ENCODE peak calls at places on chromosomes 13 and 19, in eight cellular contexts. D, C, V, N, H, M, Y and W are unnamed samples.

GRCh38 chr13:86569974-86570373 is 770.8 kb upstream of the SLITRK6 start:
- DNase-seq in Y (no peak), M (no peak), N (no peak), H (no peak), D (no peak), C (no peak), V (no peak), W (no peak)

GRCh38 chr13:73174521-73175010 is 115.8 kb downstream of the KLF5 start:
- DNase-seq in N (no peak), H (no peak), D (no peak), Y (no peak), V (no peak), M (no peak), C (no peak), W (no peak)

GRCh38 chr13:110882228-110882627 is 32.6 kb downstream of the ANKRD10 start:
- DNase-seq in V (no peak), N (no peak), D (no peak), H (no peak), Y (no peak), C (no peak), M (no peak), W (no peak)

GRCh38 chr19:53463263-53463662 is 4.3 kb upstream of the ZNF813 start:
- DNase-seq in V (peak), N (no peak), C (peak), H (peak), Y (peak), M (peak), D (peak), W (peak)

GRCh38 chr13:69264362-69265334 is 843.0 kb upstream of the ATXN8OS start:
- DNase-seq in Y (no peak), D (no peak), V (no peak), C (no peak), H (no peak), N (no peak), M (no peak), W (peak)

GRCh38 chr19:41001243-41001971 is 10.3 kb downstream of the CYP2B6 start:
- DNase-seq in M (no peak), D (no peak), C (no peak), V (no peak), Y (no peak), N (no peak), H (no peak), W (no peak)

GRCh38 chr19:21020298-21021227 is at the start of gene ZNF430:
- DNase-seq in C (peak), Y (peak), V (peak), D (peak), H (peak), N (peak), M (peak), W (peak)

GRCh38 chr13:51608857-51609406 is 24.7 kb downstream of the WDFY2 start:
- DNase-seq in V (no peak), M (no peak), Y (no peak), N (no peak), D (no peak), H (no peak), C (no peak), W (no peak)

GRCh38 chr19:36140289-36141038 is 598 bp downstream of the CAPNS1 start:
- DNase-seq in Y (peak), D (peak), H (peak), C (peak), N (no peak), M (peak), V (peak), W (peak)

GRCh38 chr13:98303858-98304257 is 126.8 kb upstream of the RNF113B start:
- DNase-seq in N (no peak), M (no peak), Y (no peak), C (no peak), D (no peak), V (no peak), H (no peak), W (no peak)

GRCh38 chr13:112984501-112984900 is 15.5 kb downstream of the MCF2L start:
- DNase-seq in V (no peak), H (no peak), D (no peak), Y (no peak), C (no peak), N (no peak), M (no peak), W (no peak)

GRCh38 chr13:32164622-32165268 is 133.2 kb downstream of the FRY start:
- DNase-seq in C (peak), N (no peak), Y (peak), V (peak), H (peak), M (no peak), D (no peak), W (peak)

GRCh38 chr13:33933810-33934209 is 115.9 kb downstream of the RFC3 start:
- DNase-seq in C (no peak), Y (no peak), M (no peak), N (no peak), H (no peak), V (no peak), D (no peak), W (no peak)

GRCh38 chr13:33934343-33934742 is 116.4 kb downstream of the RFC3 start:
- DNase-seq in C (no peak), H (no peak), D (no peak), M (no peak), N (no peak), Y (no peak), V (no peak), W (no peak)

GRCh38 chr13:33934936-33935510 is 117.1 kb downstream of the RFC3 start:
- DNase-seq in M (no peak), V (no peak), H (no peak), N (no peak), D (no peak), Y (no peak), C (no peak), W (no peak)

GRCh38 chr13:33932765-33933406 is 114.9 kb downstream of the RFC3 start:
- DNase-seq in H (no peak), D (no peak), M (no peak), C (no peak), V (peak), Y (peak), N (no peak), W (no peak)

GRCh38 chr13:33931397-33931987 is 113.5 kb downstream of the RFC3 start:
- DNase-seq in V (peak), N (no peak), D (no peak), C (no peak), Y (peak), M (no peak), H (no peak), W (peak)
- TF ChIP-seq CTCF in V (peak), N (peak), D (peak), C (peak), Y (peak), M (no peak), H (peak), W (peak)

GRCh38 chr19:3547767-3548282 is 8.9 kb downstream of the TEKTIP1 start:
- DNase-seq in N (no peak), D (peak), M (no peak), C (no peak), V (no peak), Y (no peak), H (no peak), W (no peak)
- TF ChIP-seq CTCF in N (no peak), D (no peak), M (no peak), C (no peak), V (no peak), Y (no peak), H (no peak), W (no peak)

GRCh38 chr19:30175987-30176386 is 196.2 kb upstream of the ZNF536 start:
- DNase-seq in N (no peak), Y (no peak), M (no peak), C (no peak), D (no peak), V (no peak), H (no peak), W (no peak)
- TF ChIP-seq CTCF in N (no peak), Y (no peak), M (no peak), C (no peak), D (no peak), V (no peak), H (no peak), W (no peak)

GRCh38 chr13:45256254-45256653 is 55.4 kb upstream of the KCTD4 start:
- DNase-seq in Y (no peak), N (no peak), V (no peak), H (no peak), D (no peak), M (no peak), C (no peak), W (no peak)

GRCh38 chr13:45258339-45258685 is 57.5 kb upstream of the KCTD4 start:
- DNase-seq in H (no peak), M (peak), C (no peak), N (no peak), Y (peak), V (no peak), D (peak), W (no peak)

GRCh38 chr13:45249662-45250061 is 48.8 kb upstream of the KCTD4 start:
- DNase-seq in M (no peak), C (no peak), D (no peak), Y (no peak), V (no peak), N (no peak), H (no peak), W (no peak)

GRCh38 chr13:45257638-45258338 is 56.9 kb upstream of the KCTD4 start:
- DNase-seq in V (peak), H (no peak), C (no peak), D (no peak), M (no peak), Y (peak), N (no peak), W (no peak)

DNA sequence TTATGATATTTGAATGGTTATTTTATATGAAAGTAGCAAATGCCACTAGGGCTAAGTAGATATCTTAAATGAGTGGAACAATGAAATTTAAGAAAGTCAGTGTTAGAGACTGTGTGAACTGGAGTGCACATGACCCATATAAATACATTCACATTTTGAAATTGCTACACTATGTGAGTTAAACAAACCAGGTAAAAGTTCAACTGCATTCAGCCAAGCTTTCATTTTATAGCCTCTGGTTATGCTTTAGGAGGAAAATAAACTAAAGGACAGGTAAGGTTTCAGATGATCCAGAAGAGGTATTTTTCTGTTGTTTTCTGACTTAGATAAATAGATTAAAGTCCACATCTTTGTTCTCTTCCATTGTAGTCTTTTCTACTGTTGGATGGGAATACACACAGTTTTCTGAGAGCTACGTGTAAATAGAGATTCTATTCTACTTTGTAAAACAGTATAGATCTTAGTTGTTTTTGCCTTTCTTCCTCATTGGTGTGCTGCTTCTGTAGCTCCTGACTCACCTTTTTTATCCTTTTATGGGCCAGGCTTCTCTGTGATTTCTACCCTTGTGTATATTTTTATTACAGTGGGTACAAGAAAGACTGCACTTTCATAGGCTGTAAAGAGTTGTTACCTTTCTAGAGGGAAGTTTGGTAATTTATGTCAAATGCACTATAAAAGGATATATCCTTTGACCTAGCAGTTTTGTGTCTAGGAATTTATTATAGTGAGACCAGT is 54.6 kb upstream of the KCTD4 start:
- DNase-seq in C (no peak), D (no peak), V (no peak), N (no peak), M (no peak), H (no peak), Y (no peak), W (no peak)
- TF ChIP-seq CTCF in C (no peak), D (no peak), V (no peak), N (no peak), M (no peak), H (no peak), Y (no peak), W (no peak)

GRCh38 chr13:27024062-27024461 is 147.5 kb downstream of the USP12 start:
- DNase-seq in N (no peak), M (no peak), Y (no peak), V (no peak), D (no peak), H (no peak), C (no peak), W (no peak)
- TF ChIP-seq CTCF in N (no peak), M (no peak), Y (no peak), V (no peak), D (no peak), H (no peak), C (no peak), W (no peak)

GRCh38 chr19:45464274-45464673 is 3.5 kb upstream of the FOSB start:
- DNase-seq in C (no peak), N (no peak), M (no peak), V (no peak), H (no peak), D (no peak), Y (no peak), W (no peak)

GRCh38 chr19:45467456-45468158 is at the start of gene FOSB:
- DNase-seq in N (no peak), D (peak), V (peak), M (peak), Y (peak), C (peak), H (peak), W (peak)

GRCh38 chr19:45467115-45467455 is 711 bp upstream of the FOSB start:
- DNase-seq in D (no peak), Y (no peak), V (peak), H (no peak), C (no peak), N (no peak), M (no peak), W (no peak)

GRCh38 chr19:45463241-45463640 is 4.6 kb upstream of the FOSB start:
- DNase-seq in M (no peak), V (no peak), N (no peak), H (no peak), D (no peak), Y (no peak), C (no peak), W (no peak)

DNA sequence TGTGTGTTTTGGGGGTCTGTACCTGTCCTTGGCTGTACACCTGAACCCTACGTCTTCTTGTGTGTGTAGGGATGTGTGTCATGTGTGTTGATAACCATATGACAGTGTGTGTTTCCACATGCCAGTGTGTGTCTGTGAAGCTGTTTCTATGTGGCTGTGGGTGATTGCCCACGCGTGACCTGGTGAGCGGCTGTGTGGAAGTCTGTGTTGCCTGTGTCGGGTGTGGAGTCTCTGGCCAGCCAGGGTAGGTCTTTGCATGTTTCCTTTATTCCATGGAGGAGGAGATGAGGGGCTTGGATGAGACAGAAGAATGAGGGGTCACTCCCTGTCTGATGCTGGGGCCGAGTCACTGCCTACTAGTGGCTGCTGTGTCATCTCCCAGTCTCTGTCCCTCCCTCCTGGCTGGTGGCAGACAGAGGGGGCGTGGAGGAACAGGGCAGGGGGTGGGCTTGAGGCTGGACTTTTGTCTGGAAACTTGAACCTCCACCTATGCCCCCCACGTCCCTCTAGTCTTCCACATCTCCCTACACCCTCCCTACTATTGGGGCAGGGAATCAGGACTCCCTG is 2.9 kb upstream of the FOSB start:
- DNase-seq in C (no peak), Y (no peak), H (no peak), V (no peak), D (no peak), N (no peak), M (no peak), W (no peak)
- TF ChIP-seq CTCF in C (no peak), Y (no peak), H (no peak), V (no peak), D (no peak), N (no peak), M (no peak), W (no peak)

DNA sequence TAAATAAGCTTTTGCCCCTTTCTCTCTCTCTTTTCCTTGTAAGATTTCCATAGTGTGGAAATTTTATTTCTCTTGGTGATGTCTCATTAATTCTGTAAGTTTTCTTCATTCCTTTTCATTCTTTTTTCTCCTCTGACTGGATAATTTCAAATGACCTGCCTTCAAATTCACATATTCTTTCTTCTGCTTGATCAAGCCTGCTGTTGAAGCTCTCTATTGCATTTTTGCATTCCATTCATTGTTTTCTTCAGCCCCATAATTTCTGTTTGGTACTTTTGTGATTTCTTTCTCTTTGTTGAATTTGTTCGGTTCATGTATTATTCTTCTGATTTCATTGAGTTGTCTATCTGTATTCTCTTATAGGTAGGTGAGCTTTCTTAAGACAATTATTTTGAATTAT is 42.2 kb upstream of the ZNF507 start:
- DNase-seq in Y (no peak), M (no peak), D (no peak), H (no peak), V (no peak), N (no peak), C (no peak), W (no peak)
- TF ChIP-seq CTCF in Y (no peak), M (no peak), D (no peak), H (no peak), V (no peak), N (no peak), C (no peak), W (no peak)

DNA sequence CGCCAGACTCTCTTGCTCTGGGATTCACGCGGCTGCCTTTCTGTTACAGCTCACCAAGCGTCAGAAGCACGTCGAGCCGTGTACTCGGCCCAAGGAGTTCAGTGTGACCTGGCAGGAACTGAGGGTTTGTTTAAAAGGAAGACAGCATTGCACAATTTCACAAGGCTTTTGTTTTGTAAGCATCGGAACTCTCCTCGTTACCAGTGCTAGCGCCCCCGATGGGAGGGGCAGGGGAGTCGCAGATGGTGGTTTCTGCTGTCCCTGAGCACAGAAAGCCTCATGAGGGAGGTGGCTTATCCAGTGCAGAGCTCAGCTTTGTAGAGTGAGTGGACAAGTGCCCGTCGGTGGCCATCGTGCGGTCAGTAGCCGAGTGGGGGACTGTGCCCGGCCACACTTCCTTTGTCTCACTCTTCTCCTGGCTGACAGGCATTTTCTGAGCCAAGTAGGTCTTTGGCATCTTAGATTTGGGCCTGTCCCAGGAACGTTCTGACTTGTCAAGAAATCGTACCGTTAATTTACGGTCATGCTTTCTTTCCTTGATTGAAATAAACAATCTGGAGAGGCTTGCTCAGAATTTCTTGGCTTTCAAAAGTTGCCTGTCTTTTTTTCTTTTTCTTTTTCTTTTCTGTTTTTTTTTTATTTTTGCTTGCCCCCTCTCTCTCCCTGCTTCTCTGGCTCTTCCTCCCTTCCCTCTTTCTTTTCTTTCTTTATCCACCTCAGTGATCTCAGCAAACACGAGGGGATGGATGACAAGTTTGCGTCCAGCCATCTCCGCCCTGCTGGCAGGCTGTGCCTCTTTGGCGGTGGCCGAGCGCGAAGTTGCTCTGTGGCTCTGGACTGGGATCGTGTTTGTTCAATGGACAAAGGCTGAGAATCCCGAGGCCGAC is 7.7 kb downstream of the KDM4B start:
- DNase-seq in V (peak), N (no peak), H (no peak), C (peak), Y (peak), D (peak), M (peak), W (no peak)
- TF ChIP-seq CTCF in V (peak), N (peak), H (peak), C (no peak), Y (peak), D (peak), M (peak), W (peak)

GRCh38 chr19:44643605-44644390 is at the start of gene PVR:
- DNase-seq in C (peak), D (peak), Y (peak), V (peak), M (peak), N (no peak), H (peak), W (peak)
- TF ChIP-seq CTCF in C (no peak), D (no peak), Y (no peak), V (no peak), M (no peak), N (peak), H (no peak), W (no peak)

GRCh38 chr19:46579286-46579944 is 21.7 kb upstream of the CALM3 start:
- DNase-seq in V (peak), H (peak), Y (no peak), M (no peak), C (peak), N (no peak), D (no peak), W (peak)
- TF ChIP-seq CTCF in V (peak), H (peak), Y (no peak), M (no peak), C (no peak), N (peak), D (peak), W (peak)